ENCODE peak calls at places on chromosome 11, in seven cellular contexts. F is hepatocyte, W is ovary, X is right lobe of liver, N is kidney, A is GM23248, Y is HCT116. S is an unnamed sample. For H3K4me1, the result is how much of the 10 kb centered on the place peaks cover.

GRCh38 chr11:19567996-19568395 is 144.6 kb upstream of the NAV2 start:
- DNase-seq in X (no peak), N (no peak), W (no peak), Y (no peak), F (no peak), A (no peak), S (no peak)

GRCh38 chr11:1308745-1309497 is 511 bp downstream of the TOLLIP start:
- DNase-seq in F (no peak), X (no peak), Y (no peak), W (no peak), N (peak), A (peak), S (peak)

GRCh38 chr11:81420668-81421550 is 1312.8 kb downstream of the FAM181B start:
- DNase-seq in A (no peak), W (no peak), N (no peak), F (no peak), X (no peak), Y (no peak), S (no peak)

GRCh38 chr11:128624269-128625170 is 37.2 kb upstream of the ETS1 start:
- DNase-seq in Y (no peak), A (no peak), N (peak), F (no peak), X (peak), W (no peak), S (no peak)

GRCh38 chr11:11793073-11793472 is 48.7 kb upstream of the USP47 start:
- DNase-seq in W (no peak), F (no peak), X (no peak), N (no peak), Y (no peak), A (no peak), S (no peak)

GRCh38 chr11:117273550-117274289 is 17.4 kb upstream of the BACE1-AS start:
- DNase-seq in N (no peak), X (no peak), A (peak), F (peak), W (no peak), Y (no peak), S (peak)

GRCh38 chr11:29119116-29119515 is 897.7 kb downstream of the KCNA4 start:
- DNase-seq in X (no peak), F (peak), Y (no peak), N (no peak), A (peak), W (no peak), S (no peak)

GRCh38 chr11:76677010-76677771 is 6.6 kb upstream of the LRRC32 start:
- DNase-seq in X (no peak), A (no peak), F (no peak), N (no peak), Y (no peak), W (no peak), S (no peak)

GRCh38 chr11:100827934-100828661 is 141.0 kb downstream of the ARHGAP42 start:
- DNase-seq in A (peak), X (no peak), N (no peak), W (no peak), Y (peak), F (peak), S (peak)

GRCh38 chr11:115406404-115406803 is 97.8 kb downstream of the CADM1 start:
- DNase-seq in N (no peak), F (no peak), W (no peak), A (no peak), Y (no peak), X (no peak), S (no peak)

GRCh38 chr11:12725863-12726666 is 51.8 kb downstream of the TEAD1 start:
- DNase-seq in F (no peak), W (no peak), N (no peak), Y (peak), X (no peak), A (peak), S (no peak)

GRCh38 chr11:83721286-83721685 is 435.1 kb upstream of the CCDC90B start:
- DNase-seq in X (no peak), F (no peak), A (peak), W (no peak), Y (no peak), N (no peak), S (no peak)

GRCh38 chr11:122183933-122184332 is 67.9 kb upstream of the BLID start:
- DNase-seq in N (no peak), W (no peak), Y (no peak), A (no peak), X (no peak), F (no peak), S (no peak)

GRCh38 chr11:27698872-27699241 is 1.4 kb downstream of the BDNF start:
- DNase-seq in F (peak), Y (peak), A (peak), X (peak), N (peak), W (peak), S (peak)

GRCh38 chr11:57395905-57396623 is 5.6 kb upstream of the PRG2 start:
- DNase-seq in F (no peak), N (no peak), W (no peak), X (no peak), A (no peak), Y (no peak), S (no peak)

GRCh38 chr11:45087761-45088160 is 58.7 kb upstream of the PRDM11 start:
- DNase-seq in X (no peak), F (no peak), N (no peak), W (no peak), A (no peak), Y (no peak), S (no peak)
- H3K4me1 ChIP-seq in X (under half), F (under half), N (under half), W (under half), A (under half), Y (under half), S (under half)

GRCh38 chr11:63918576-63919171 is 1.7 kb upstream of the RCOR2 start:
- DNase-seq in W (peak), F (peak), Y (no peak), X (no peak), N (no peak), A (peak), S (peak)
- H3K4me3 ChIP-seq in W (no peak), F (no peak), Y (peak), X (no peak), N (no peak), A (peak), S (peak)

DNA sequence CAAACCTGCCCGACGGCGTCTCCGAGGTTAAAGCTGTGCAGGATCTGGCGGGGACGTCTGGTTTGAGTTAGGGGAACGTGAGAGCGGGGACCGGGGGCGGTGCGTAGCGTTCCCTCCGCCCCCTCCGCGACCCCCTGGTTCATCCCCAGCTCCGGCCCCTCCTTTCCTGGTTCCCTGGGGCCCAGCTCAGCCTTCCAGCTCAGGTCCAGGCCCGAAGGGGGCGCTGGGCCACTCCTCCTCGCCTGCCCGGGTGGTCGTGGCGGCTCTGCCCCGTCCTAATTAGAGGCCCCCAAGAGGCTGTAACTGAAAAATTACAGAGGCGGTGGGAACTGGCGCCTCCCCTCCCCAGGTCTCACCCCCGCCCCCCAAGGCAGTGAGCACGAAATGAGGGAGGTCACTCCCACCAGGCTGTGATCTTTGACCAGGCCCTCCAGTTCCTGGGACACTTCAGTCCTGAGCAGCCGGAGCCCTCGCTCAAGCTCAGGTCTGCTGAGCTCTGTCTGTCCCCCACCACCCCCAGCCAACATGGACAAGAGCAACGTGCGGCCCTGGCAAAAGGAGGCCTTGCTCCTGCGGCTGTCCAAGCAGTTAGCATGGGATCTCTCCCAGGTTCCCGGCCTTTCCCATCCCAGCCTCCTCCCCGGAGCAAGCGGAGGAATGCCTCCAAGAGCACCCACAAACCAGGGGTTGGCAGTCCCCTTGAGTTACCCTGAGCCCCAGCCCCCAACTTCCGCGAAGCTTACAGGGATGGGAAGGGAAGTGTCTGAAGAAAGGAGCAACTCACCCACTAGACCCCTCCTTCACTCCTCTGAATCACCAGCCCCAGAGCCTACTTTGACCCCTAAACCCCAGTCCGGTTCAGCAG is 3.3 kb downstream of the CD248 start:
- DNase-seq in A (peak), W (no peak), Y (no peak), N (peak), X (peak), F (peak), S (no peak)
- H3K4me1 ChIP-seq in A (under half), W (under half), Y (under half), N (under half), X (under half), F (under half), S (under half)

GRCh38 chr11:10450451-10451398 is 4.3 kb upstream of the AMPD3 start:
- DNase-seq in Y (peak), F (peak), W (peak), N (peak), X (peak), A (peak), S (no peak)
- H3K4me3 ChIP-seq in Y (peak), F (peak), W (peak), N (peak), X (peak), A (peak), S (no peak)

GRCh38 chr11:129792663-129793062 is 23.0 kb upstream of the TMEM45B start:
- DNase-seq in W (no peak), Y (no peak), F (no peak), N (no peak), A (no peak), X (no peak), S (no peak)
- H3K4me1 ChIP-seq in W (under half), Y (under half), F (under half), N (under half), A (under half), X (under half), S (under half)

GRCh38 chr11:15651782-15652181 is 537.1 kb downstream of the INSC start:
- DNase-seq in N (peak), W (peak), F (no peak), A (no peak), Y (no peak), X (no peak), S (no peak)
- H3K4me3 ChIP-seq in N (peak), W (peak), F (no peak), A (no peak), Y (no peak), X (no peak), S (no peak)

GRCh38 chr11:64643927-64644326 is 52.9 kb downstream of the SLC22A12 start:
- DNase-seq in N (no peak), A (no peak), F (no peak), Y (no peak), X (no peak), W (no peak), S (no peak)
- H3K4me1 ChIP-seq in N (under half), A (under half), F (under half), Y (under half), X (under half), W (under half), S (under half)

S was measured in SJCRH30.